ENCODE peak calls at places on chromosomes 5 and 9, in six cellular contexts. One of them, this sample, is unnamed.

GRCh38 chr5:84382363-84383295 is 2.1 kb downstream of the EDIL3 start:
- DNase-seq in endothelial cell: peak
- DNase-seq in MM.1S: no peak
- DNase-seq in epithelial cell of esophagus: peak
- DNase-seq in mammary epithelial cell: peak
- DNase-seq in prostate gland: peak
- DNase-seq in this sample: no peak

GRCh38 chr5:133233616-133234015 is 181.8 kb downstream of the HSPA4 start:
- DNase-seq in endothelial cell: no peak
- DNase-seq in MM.1S: no peak
- DNase-seq in epithelial cell of esophagus: no peak
- DNase-seq in mammary epithelial cell: no peak
- DNase-seq in prostate gland: no peak
- DNase-seq in this sample: no peak

GRCh38 chr5:146753618-146754123 is 124.9 kb downstream of the PPP2R2B start:
- DNase-seq in endothelial cell: no peak
- DNase-seq in MM.1S: no peak
- DNase-seq in epithelial cell of esophagus: no peak
- DNase-seq in mammary epithelial cell: no peak
- DNase-seq in prostate gland: no peak
- DNase-seq in this sample: no peak

GRCh38 chr5:172417983-172418630 is 36.2 kb downstream of the SH3PXD2B start:
- DNase-seq in endothelial cell: no peak
- DNase-seq in MM.1S: no peak
- DNase-seq in epithelial cell of esophagus: peak
- DNase-seq in mammary epithelial cell: peak
- DNase-seq in prostate gland: peak
- DNase-seq in this sample: peak

GRCh38 chr5:86997501-86997900 is 270.2 kb upstream of the RASA1 start:
- DNase-seq in endothelial cell: no peak
- DNase-seq in MM.1S: no peak
- DNase-seq in epithelial cell of esophagus: no peak
- DNase-seq in mammary epithelial cell: no peak
- DNase-seq in prostate gland: no peak
- DNase-seq in this sample: no peak

GRCh38 chr5:76498328-76498727 is 95.2 kb downstream of the IQGAP2 start:
- DNase-seq in endothelial cell: no peak
- DNase-seq in MM.1S: no peak
- DNase-seq in epithelial cell of esophagus: no peak
- DNase-seq in mammary epithelial cell: no peak
- DNase-seq in prostate gland: no peak
- DNase-seq in this sample: no peak

GRCh38 chr9:112296929-112297328 is 36.5 kb downstream of the PTBP3 start:
- DNase-seq in endothelial cell: no peak
- DNase-seq in MM.1S: no peak
- DNase-seq in epithelial cell of esophagus: no peak
- DNase-seq in mammary epithelial cell: no peak
- DNase-seq in prostate gland: no peak
- DNase-seq in this sample: no peak

GRCh38 chr5:176413709-176414191 is 2.6 kb downstream of the CLTB start:
- DNase-seq in endothelial cell: no peak
- DNase-seq in MM.1S: no peak
- DNase-seq in epithelial cell of esophagus: no peak
- DNase-seq in mammary epithelial cell: no peak
- DNase-seq in prostate gland: no peak
- DNase-seq in this sample: no peak

GRCh38 chr9:134521817-134522501 is 119.6 kb upstream of the COL5A1 start:
- DNase-seq in endothelial cell: no peak
- DNase-seq in MM.1S: no peak
- DNase-seq in epithelial cell of esophagus: no peak
- DNase-seq in mammary epithelial cell: no peak
- DNase-seq in prostate gland: no peak
- DNase-seq in this sample: no peak

GRCh38 chr5:52577546-52577945 is 210.2 kb upstream of the ITGA1 start:
- DNase-seq in endothelial cell: no peak
- DNase-seq in MM.1S: no peak
- DNase-seq in epithelial cell of esophagus: no peak
- DNase-seq in mammary epithelial cell: no peak
- DNase-seq in prostate gland: no peak
- DNase-seq in this sample: no peak

GRCh38 chr5:52579391-52579790 is 208.3 kb upstream of the ITGA1 start:
- DNase-seq in endothelial cell: no peak
- DNase-seq in MM.1S: no peak
- DNase-seq in epithelial cell of esophagus: peak
- DNase-seq in mammary epithelial cell: peak
- DNase-seq in prostate gland: no peak
- DNase-seq in this sample: no peak

GRCh38 chr5:52580921-52581320 is 206.8 kb upstream of the ITGA1 start:
- DNase-seq in endothelial cell: no peak
- DNase-seq in MM.1S: no peak
- DNase-seq in epithelial cell of esophagus: peak
- DNase-seq in mammary epithelial cell: peak
- DNase-seq in prostate gland: no peak
- DNase-seq in this sample: no peak

GRCh38 chr5:52587131-52587530 is 200.6 kb upstream of the ITGA1 start:
- DNase-seq in endothelial cell: no peak
- DNase-seq in MM.1S: no peak
- DNase-seq in epithelial cell of esophagus: no peak
- DNase-seq in mammary epithelial cell: no peak
- DNase-seq in prostate gland: no peak
- DNase-seq in this sample: no peak

GRCh38 chr5:52582313-52582712 is 205.4 kb upstream of the ITGA1 start:
- DNase-seq in endothelial cell: no peak
- DNase-seq in MM.1S: no peak
- DNase-seq in epithelial cell of esophagus: no peak
- DNase-seq in mammary epithelial cell: no peak
- DNase-seq in prostate gland: no peak
- DNase-seq in this sample: no peak
- TF ChIP-seq CTCF in endothelial cell: no peak
- TF ChIP-seq CTCF in MM.1S: peak
- TF ChIP-seq CTCF in epithelial cell of esophagus: no peak
- TF ChIP-seq CTCF in mammary epithelial cell: no peak
- TF ChIP-seq CTCF in prostate gland: no peak
- TF ChIP-seq CTCF in this sample: no peak

GRCh38 chr9:93910598-93910997 is 44.6 kb downstream of the BARX1 start:
- DNase-seq in endothelial cell: no peak
- DNase-seq in MM.1S: no peak
- DNase-seq in epithelial cell of esophagus: no peak
- DNase-seq in mammary epithelial cell: no peak
- DNase-seq in prostate gland: no peak
- DNase-seq in this sample: no peak
- TF ChIP-seq CTCF in endothelial cell: no peak
- TF ChIP-seq CTCF in MM.1S: no peak
- TF ChIP-seq CTCF in epithelial cell of esophagus: no peak
- TF ChIP-seq CTCF in mammary epithelial cell: no peak
- TF ChIP-seq CTCF in prostate gland: no peak
- TF ChIP-seq CTCF in this sample: no peak

DNA sequence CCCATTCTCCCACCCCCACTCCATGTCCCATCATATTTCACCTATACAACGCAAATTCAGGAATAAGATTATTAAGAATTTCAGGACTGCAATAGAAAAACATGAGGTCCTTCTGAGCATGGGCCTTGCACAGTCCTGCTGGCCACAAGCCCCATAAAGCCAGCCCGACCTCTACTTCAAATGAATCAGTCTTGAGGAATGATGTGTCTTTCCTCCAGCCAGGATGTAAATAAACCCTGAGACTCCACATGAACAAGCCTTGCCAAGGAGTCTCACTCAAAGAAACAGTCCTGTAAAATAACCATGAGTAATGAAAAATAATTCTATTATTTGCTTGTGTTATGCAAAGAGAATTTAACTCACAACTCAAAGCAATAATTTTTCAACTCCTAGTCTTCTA is 140.0 kb upstream of the MOCS2 start:
- DNase-seq in endothelial cell: no peak
- DNase-seq in MM.1S: no peak
- DNase-seq in epithelial cell of esophagus: peak
- DNase-seq in mammary epithelial cell: peak
- DNase-seq in prostate gland: no peak
- DNase-seq in this sample: no peak
- TF ChIP-seq CTCF in endothelial cell: no peak
- TF ChIP-seq CTCF in MM.1S: no peak
- TF ChIP-seq CTCF in epithelial cell of esophagus: no peak
- TF ChIP-seq CTCF in mammary epithelial cell: no peak
- TF ChIP-seq CTCF in prostate gland: no peak
- TF ChIP-seq CTCF in this sample: no peak

GRCh38 chr5:138575194-138576015 is at the start of gene HSPA9:
- DNase-seq in endothelial cell: peak
- DNase-seq in MM.1S: peak
- DNase-seq in epithelial cell of esophagus: peak
- DNase-seq in mammary epithelial cell: peak
- DNase-seq in prostate gland: peak
- DNase-seq in this sample: peak
- TF ChIP-seq CTCF in endothelial cell: no peak
- TF ChIP-seq CTCF in MM.1S: no peak
- TF ChIP-seq CTCF in epithelial cell of esophagus: no peak
- TF ChIP-seq CTCF in mammary epithelial cell: peak
- TF ChIP-seq CTCF in prostate gland: peak
- TF ChIP-seq CTCF in this sample: peak